ENCODE peak calls at places on chromosomes 7 and 10, in eight cellular contexts. One of them, this sample, is unnamed.

GRCh38 chr10:29783211-29783947 is 148.6 kb upstream of the SVIL start:
- DNase-seq in SK-N-MC: no peak
- DNase-seq in HCT116: no peak
- DNase-seq in endodermal cell: no peak
- DNase-seq in esophagus squamous epithelium: no peak
- DNase-seq in coronary artery: no peak
- DNase-seq in ovary: no peak
- DNase-seq in colonic mucosa: no peak
- DNase-seq in this sample: no peak

GRCh38 chr7:149742075-149742701 is 31.2 kb downstream of the ZNF467 start:
- DNase-seq in HCT116: peak
- DNase-seq in ovary: peak
- DNase-seq in coronary artery: no peak
- DNase-seq in endodermal cell: peak
- DNase-seq in SK-N-MC: peak
- DNase-seq in esophagus squamous epithelium: no peak
- DNase-seq in colonic mucosa: peak
- DNase-seq in this sample: peak

GRCh38 chr7:19024261-19024660 is 93.2 kb downstream of the TWIST1 start:
- DNase-seq in esophagus squamous epithelium: no peak
- DNase-seq in SK-N-MC: no peak
- DNase-seq in endodermal cell: no peak
- DNase-seq in colonic mucosa: no peak
- DNase-seq in ovary: no peak
- DNase-seq in HCT116: no peak
- DNase-seq in coronary artery: no peak
- DNase-seq in this sample: no peak

GRCh38 chr7:79298145-79298760 is 155.2 kb downstream of the MAGI2 start:
- DNase-seq in SK-N-MC: peak
- DNase-seq in ovary: peak
- DNase-seq in HCT116: peak
- DNase-seq in coronary artery: no peak
- DNase-seq in endodermal cell: peak
- DNase-seq in colonic mucosa: peak
- DNase-seq in esophagus squamous epithelium: no peak
- DNase-seq in this sample: no peak

GRCh38 chr10:49734676-49735075 is 27.4 kb downstream of the OGDHL start:
- DNase-seq in ovary: no peak
- DNase-seq in SK-N-MC: no peak
- DNase-seq in coronary artery: no peak
- DNase-seq in HCT116: no peak
- DNase-seq in endodermal cell: peak
- DNase-seq in colonic mucosa: peak
- DNase-seq in esophagus squamous epithelium: no peak
- DNase-seq in this sample: no peak

GRCh38 chr10:27636816-27637215 is 108.8 kb downstream of the MKX start:
- DNase-seq in coronary artery: no peak
- DNase-seq in endodermal cell: no peak
- DNase-seq in esophagus squamous epithelium: no peak
- DNase-seq in ovary: no peak
- DNase-seq in HCT116: no peak
- DNase-seq in SK-N-MC: no peak
- DNase-seq in colonic mucosa: no peak
- DNase-seq in this sample: no peak

GRCh38 chr7:80661729-80662128 is 23.3 kb downstream of the CD36 start:
- DNase-seq in HCT116: no peak
- DNase-seq in coronary artery: no peak
- DNase-seq in esophagus squamous epithelium: no peak
- DNase-seq in SK-N-MC: no peak
- DNase-seq in ovary: no peak
- DNase-seq in endodermal cell: peak
- DNase-seq in colonic mucosa: no peak
- DNase-seq in this sample: no peak

GRCh38 chr7:142030294-142030693 is 34.6 kb downstream of the MGAM start:
- DNase-seq in HCT116: no peak
- DNase-seq in ovary: no peak
- DNase-seq in colonic mucosa: no peak
- DNase-seq in endodermal cell: no peak
- DNase-seq in coronary artery: no peak
- DNase-seq in SK-N-MC: no peak
- DNase-seq in esophagus squamous epithelium: no peak
- DNase-seq in this sample: no peak

GRCh38 chr10:90087197-90088007 is 386.0 kb downstream of the KIF20B start:
- DNase-seq in HCT116: peak
- DNase-seq in esophagus squamous epithelium: no peak
- DNase-seq in coronary artery: no peak
- DNase-seq in ovary: no peak
- DNase-seq in endodermal cell: no peak
- DNase-seq in SK-N-MC: no peak
- DNase-seq in colonic mucosa: no peak
- DNase-seq in this sample: no peak

GRCh38 chr7:16460789-16461465 is 4.6 kb downstream of the SOSTDC1 start:
- DNase-seq in HCT116: no peak
- DNase-seq in SK-N-MC: no peak
- DNase-seq in colonic mucosa: no peak
- DNase-seq in esophagus squamous epithelium: no peak
- DNase-seq in endodermal cell: no peak
- DNase-seq in coronary artery: no peak
- DNase-seq in ovary: no peak
- DNase-seq in this sample: no peak

GRCh38 chr7:16466087-16466472 is 542 bp upstream of the SOSTDC1 start:
- DNase-seq in ovary: no peak
- DNase-seq in coronary artery: no peak
- DNase-seq in esophagus squamous epithelium: no peak
- DNase-seq in SK-N-MC: no peak
- DNase-seq in colonic mucosa: no peak
- DNase-seq in HCT116: no peak
- DNase-seq in endodermal cell: no peak
- DNase-seq in this sample: no peak

GRCh38 chr7:16462618-16463017 is 2.9 kb downstream of the SOSTDC1 start:
- DNase-seq in colonic mucosa: no peak
- DNase-seq in esophagus squamous epithelium: no peak
- DNase-seq in coronary artery: no peak
- DNase-seq in HCT116: no peak
- DNase-seq in ovary: no peak
- DNase-seq in endodermal cell: peak
- DNase-seq in SK-N-MC: no peak
- DNase-seq in this sample: no peak

GRCh38 chr7:16465469-16466086 is at the start of gene SOSTDC1:
- DNase-seq in esophagus squamous epithelium: no peak
- DNase-seq in HCT116: no peak
- DNase-seq in endodermal cell: peak
- DNase-seq in ovary: no peak
- DNase-seq in SK-N-MC: no peak
- DNase-seq in coronary artery: no peak
- DNase-seq in colonic mucosa: peak
- DNase-seq in this sample: no peak

GRCh38 chr7:16463520-16463919 is 2.0 kb downstream of the SOSTDC1 start:
- DNase-seq in esophagus squamous epithelium: no peak
- DNase-seq in SK-N-MC: peak
- DNase-seq in colonic mucosa: no peak
- DNase-seq in HCT116: no peak
- DNase-seq in ovary: no peak
- DNase-seq in endodermal cell: no peak
- DNase-seq in coronary artery: no peak
- DNase-seq in this sample: no peak
- H3K4me3 ChIP-seq in esophagus squamous epithelium: peak
- H3K4me3 ChIP-seq in SK-N-MC: peak
- H3K4me3 ChIP-seq in colonic mucosa: no peak
- H3K4me3 ChIP-seq in HCT116: no peak
- H3K4me3 ChIP-seq in ovary: no peak
- H3K4me3 ChIP-seq in endodermal cell: no peak
- H3K4me3 ChIP-seq in coronary artery: no peak
- H3K4me3 ChIP-seq in this sample: peak

DNA sequence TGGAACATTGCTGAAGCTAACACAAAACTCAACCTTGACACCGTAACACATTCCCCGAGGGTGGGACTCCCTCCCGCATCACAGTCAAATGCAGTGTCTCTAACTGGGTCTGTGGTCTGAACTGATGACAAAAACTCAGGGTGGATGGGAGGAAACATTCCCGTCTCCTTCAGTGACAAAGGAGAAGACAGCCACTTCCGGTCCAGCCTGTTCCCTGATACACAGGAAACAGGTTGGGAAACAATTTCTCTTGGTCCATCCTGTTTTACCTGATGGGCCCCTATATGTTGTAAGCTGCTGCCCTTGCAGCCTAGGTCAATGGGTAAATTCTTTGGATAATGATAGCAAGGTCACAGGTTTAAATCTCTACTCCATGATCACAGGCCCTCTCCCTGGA is 20.4 kb downstream of the SLC13A4 start:
- DNase-seq in SK-N-MC: no peak
- DNase-seq in ovary: no peak
- DNase-seq in HCT116: no peak
- DNase-seq in coronary artery: no peak
- DNase-seq in colonic mucosa: no peak
- DNase-seq in endodermal cell: no peak
- DNase-seq in esophagus squamous epithelium: no peak
- DNase-seq in this sample: no peak
- H3K27ac ChIP-seq in SK-N-MC: no peak
- H3K27ac ChIP-seq in ovary: no peak
- H3K27ac ChIP-seq in HCT116: no peak
- H3K27ac ChIP-seq in coronary artery: no peak
- H3K27ac ChIP-seq in colonic mucosa: no peak
- H3K27ac ChIP-seq in endodermal cell: no peak
- H3K27ac ChIP-seq in esophagus squamous epithelium: peak
- H3K27ac ChIP-seq in this sample: no peak

GRCh38 chr10:13001041-13001886 is at the start of gene CCDC3:
- DNase-seq in HCT116: no peak
- DNase-seq in ovary: peak
- DNase-seq in esophagus squamous epithelium: no peak
- DNase-seq in colonic mucosa: peak
- DNase-seq in SK-N-MC: no peak
- DNase-seq in endodermal cell: peak
- DNase-seq in coronary artery: peak
- DNase-seq in this sample: no peak
- H3K4me3 ChIP-seq in HCT116: peak
- H3K4me3 ChIP-seq in ovary: peak
- H3K4me3 ChIP-seq in esophagus squamous epithelium: peak
- H3K4me3 ChIP-seq in colonic mucosa: peak
- H3K4me3 ChIP-seq in SK-N-MC: peak
- H3K4me3 ChIP-seq in endodermal cell: peak
- H3K4me3 ChIP-seq in coronary artery: peak
- H3K4me3 ChIP-seq in this sample: peak

GRCh38 chr7:151345576-151345975 is 4.0 kb downstream of the NUB1 start:
- DNase-seq in HCT116: no peak
- DNase-seq in esophagus squamous epithelium: no peak
- DNase-seq in coronary artery: no peak
- DNase-seq in SK-N-MC: no peak
- DNase-seq in endodermal cell: no peak
- DNase-seq in colonic mucosa: no peak
- DNase-seq in ovary: no peak
- DNase-seq in this sample: no peak

GRCh38 chr7:151342811-151343210 is 1.2 kb downstream of the NUB1 start:
- DNase-seq in HCT116: no peak
- DNase-seq in esophagus squamous epithelium: no peak
- DNase-seq in colonic mucosa: no peak
- DNase-seq in ovary: no peak
- DNase-seq in coronary artery: no peak
- DNase-seq in SK-N-MC: no peak
- DNase-seq in endodermal cell: no peak
- DNase-seq in this sample: no peak

GRCh38 chr7:151342102-151342646 is 562 bp downstream of the NUB1 start:
- DNase-seq in esophagus squamous epithelium: no peak
- DNase-seq in HCT116: no peak
- DNase-seq in endodermal cell: no peak
- DNase-seq in coronary artery: no peak
- DNase-seq in ovary: no peak
- DNase-seq in SK-N-MC: no peak
- DNase-seq in colonic mucosa: no peak
- DNase-seq in this sample: no peak

GRCh38 chr7:151341357-151342101 is at the start of gene NUB1:
- DNase-seq in ovary: peak
- DNase-seq in coronary artery: peak
- DNase-seq in endodermal cell: peak
- DNase-seq in colonic mucosa: peak
- DNase-seq in SK-N-MC: no peak
- DNase-seq in HCT116: peak
- DNase-seq in esophagus squamous epithelium: peak
- DNase-seq in this sample: peak

GRCh38 chr7:151343516-151343915 is 1.9 kb downstream of the NUB1 start:
- DNase-seq in esophagus squamous epithelium: no peak
- DNase-seq in coronary artery: no peak
- DNase-seq in colonic mucosa: no peak
- DNase-seq in endodermal cell: no peak
- DNase-seq in HCT116: no peak
- DNase-seq in SK-N-MC: no peak
- DNase-seq in ovary: no peak
- DNase-seq in this sample: no peak
- H3K27ac ChIP-seq in esophagus squamous epithelium: no peak
- H3K27ac ChIP-seq in coronary artery: no peak
- H3K27ac ChIP-seq in colonic mucosa: no peak
- H3K27ac ChIP-seq in endodermal cell: no peak
- H3K27ac ChIP-seq in HCT116: no peak
- H3K27ac ChIP-seq in SK-N-MC: no peak
- H3K27ac ChIP-seq in ovary: no peak
- H3K27ac ChIP-seq in this sample: no peak

DNA sequence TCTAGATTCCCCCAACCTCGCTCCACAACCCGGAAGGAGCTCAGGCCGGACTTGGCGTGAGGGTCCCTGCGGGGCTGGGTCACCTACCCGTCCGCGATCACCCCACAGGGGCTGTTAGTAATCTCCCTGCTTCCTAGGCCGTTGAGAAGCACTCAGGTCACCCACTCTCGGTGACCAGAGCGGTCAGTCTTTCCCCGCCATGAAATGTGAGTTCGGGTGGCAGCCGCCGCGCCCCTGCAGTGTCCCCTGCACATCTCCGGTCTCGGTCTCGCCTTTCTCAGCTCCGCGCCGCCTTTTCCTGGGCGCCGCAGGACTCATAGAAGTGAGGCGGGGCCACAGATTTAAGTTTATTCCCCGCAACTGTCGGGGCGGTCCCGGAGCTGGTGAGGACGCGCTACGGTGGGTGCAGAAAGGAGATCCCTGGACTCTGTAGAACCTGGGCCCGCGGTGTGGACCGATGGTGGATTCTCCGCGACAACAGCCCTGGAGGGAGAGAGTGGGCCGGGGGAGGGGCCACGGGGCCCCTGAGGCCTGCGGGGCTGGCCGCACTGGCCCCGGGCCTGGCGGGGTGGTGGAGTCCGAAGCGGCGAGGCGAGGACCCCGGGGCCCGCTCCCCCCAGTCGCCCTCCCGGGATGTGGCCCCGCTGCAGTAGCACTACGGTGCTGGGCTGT is 4.5 kb downstream of the FEZF1 start:
- DNase-seq in HCT116: no peak
- DNase-seq in SK-N-MC: no peak
- DNase-seq in ovary: no peak
- DNase-seq in endodermal cell: peak
- DNase-seq in coronary artery: no peak
- DNase-seq in colonic mucosa: no peak
- DNase-seq in esophagus squamous epithelium: no peak
- DNase-seq in this sample: peak
- H3K4me3 ChIP-seq in HCT116: no peak
- H3K4me3 ChIP-seq in SK-N-MC: peak
- H3K4me3 ChIP-seq in ovary: no peak
- H3K4me3 ChIP-seq in endodermal cell: peak
- H3K4me3 ChIP-seq in coronary artery: peak
- H3K4me3 ChIP-seq in colonic mucosa: no peak
- H3K4me3 ChIP-seq in esophagus squamous epithelium: no peak
- H3K4me3 ChIP-seq in this sample: peak

This sample was measured in sigmoid colon.